ENCODE peak calls at places on chromosomes 4 and X, in five cellular contexts. Q is CD4-positive, CD25-positive, alpha-beta regulatory T cell; S is stimulated activated naive CD8-positive, alpha-beta T cell treated with anti-CD3 and anti-CD28 coated beads, Interleukin-15, Interleukin-2, amounts not matched to agents 100 U/mL and 50 U/mL, for 24 hours; Z is NCI-H1105 treated with DMSO at 0.1 percent for 48 hours; V is neural progenitor cell. E is an unnamed sample.

GRCh38 chrX:39304746-39305145 is 503.5 kb downstream of the MID1IP1 start:
- DNase-seq in Q (no peak), S (no peak), Z (no peak), V (no peak), E (no peak)

GRCh38 chr4:38674206-38675144 is 10.5 kb downstream of the KLF3 start:
- DNase-seq in Q (no peak), S (no peak), Z (peak), V (peak), E (no peak)

GRCh38 chr4:36220776-36221175 is 23.5 kb downstream of the ARAP2 start:
- DNase-seq in Q (no peak), S (no peak), Z (no peak), V (no peak), E (no peak)

GRCh38 chr4:156686120-156686519 is 285.5 kb downstream of the PDGFC start:
- DNase-seq in Q (no peak), S (no peak), Z (no peak), V (no peak), E (no peak)

GRCh38 chr4:163755013-163755412 is 260.5 kb downstream of the TMA16 start:
- DNase-seq in Q (peak), S (no peak), Z (peak), V (peak), E (no peak)

GRCh38 chr4:64870558-64870957 is 461.3 kb upstream of the TECRL start:
- DNase-seq in Q (no peak), S (no peak), Z (no peak), V (no peak), E (no peak)

GRCh38 chrX:9906919-9907318 is 60.2 kb upstream of the CLDN34 start:
- DNase-seq in Q (no peak), S (no peak), Z (no peak), V (peak), E (no peak)

GRCh38 chr4:1789552-1789951 is 3.5 kb upstream of the FGFR3 start:
- DNase-seq in Q (no peak), S (no peak), Z (no peak), V (no peak), E (no peak)

GRCh38 chr4:77600521-77601451 is 4.8 kb upstream of the CXCL13 start:
- DNase-seq in Q (peak), S (peak), Z (peak), V (peak), E (peak)

GRCh38 chrX:103442536-103442901 is 66.2 kb downstream of the BEX3 start:
- DNase-seq in Q (no peak), S (no peak), Z (no peak), V (no peak), E (no peak)

GRCh38 chr4:55545681-55546632 is 752 bp downstream of the CLOCK start:
- DNase-seq in Q (peak), S (peak), Z (peak), V (peak), E (peak)

GRCh38 chr4:89765966-89766365 is 71.0 kb downstream of the SNCA start:
- DNase-seq in Q (no peak), S (no peak), Z (peak), V (no peak), E (no peak)

GRCh38 chrX:96683997-96684338 is 674 bp upstream of the DIAPH2 start:
- DNase-seq in Q (no peak), S (no peak), Z (no peak), V (peak), E (no peak)

GRCh38 chr4:111985386-111985890 is 159.8 kb upstream of the FAM241A start:
- DNase-seq in Q (no peak), S (no peak), Z (no peak), V (no peak), E (no peak)

GRCh38 chr4:15337258-15337657 is 90.6 kb upstream of the C1QTNF7 start:
- DNase-seq in Q (no peak), S (no peak), Z (no peak), V (no peak), E (no peak)

GRCh38 chr4:183823394-183823793 is 81.7 kb upstream of the STOX2 start:
- DNase-seq in Q (no peak), S (no peak), Z (no peak), V (peak), E (peak)

GRCh38 chr4:55611358-55612059 is 19.5 kb upstream of the PDCL2 start:
- DNase-seq in Q (no peak), S (no peak), Z (no peak), V (no peak), E (no peak)

GRCh38 chrX:122583526-122583925 is 600.6 kb upstream of the GRIA3 start:
- DNase-seq in Q (no peak), S (no peak), Z (no peak), V (no peak), E (no peak)

GRCh38 chrX:103845165-103845653 is 13.2 kb upstream of the RAB9B start:
- DNase-seq in Q (peak), S (peak), Z (peak), V (peak), E (no peak)

GRCh38 chr4:101584306-101584705 is 206.2 kb upstream of the BANK1 start:
- DNase-seq in Q (no peak), S (no peak), Z (no peak), V (no peak), E (no peak)

GRCh38 chr4:47075241-47075640 is 43.9 kb downstream of the GABRB1 start:
- DNase-seq in Q (no peak), S (no peak), Z (no peak), V (no peak), E (no peak)

GRCh38 chr4:94171616-94172015 is 36.0 kb upstream of the SMARCAD1 start:
- DNase-seq in Q (no peak), S (no peak), Z (no peak), V (no peak), E (no peak)

GRCh38 chrX:8139713-8140112 is 31.4 kb downstream of the VCX2 start:
- DNase-seq in Q (no peak), S (no peak), Z (no peak), V (no peak), E (no peak)

GRCh38 chr4:128228021-128228571 is 59.5 kb downstream of the PGRMC2 start:
- DNase-seq in Q (no peak), S (no peak), Z (peak), V (no peak), E (no peak)

GRCh38 chr4:102247041-102247440 is 98.2 kb downstream of the SLC39A8 start:
- DNase-seq in Q (no peak), S (no peak), Z (no peak), V (no peak), E (no peak)

E was measured in lower leg skin.